ENCODE peak calls at places on chromosomes 3 and 15, in eight cellular contexts. One of them, this sample, is unnamed.

GRCh38 chr3:41159581-41160189 is 39.6 kb upstream of the CTNNB1 start:
- DNase-seq in GM23338: no peak
- DNase-seq in neural progenitor cell: no peak
- DNase-seq in SK-N-SH: no peak
- DNase-seq in HCT116: peak; percentile 41
- DNase-seq in PC-3: peak; percentile 91
- DNase-seq in hepatocyte: peak; percentile 63
- DNase-seq in MM.1S: no peak
- DNase-seq in this sample: no peak

GRCh38 chr3:179967622-179968021 is 69.1 kb downstream of the PEX5L start:
- DNase-seq in SK-N-SH: no peak
- DNase-seq in HCT116: no peak
- DNase-seq in hepatocyte: no peak
- DNase-seq in PC-3: no peak
- DNase-seq in neural progenitor cell: no peak
- DNase-seq in GM23338: peak; percentile 28
- DNase-seq in MM.1S: no peak
- DNase-seq in this sample: no peak

GRCh38 chr3:169295126-169295525 is 368.4 kb downstream of the MECOM start:
- DNase-seq in hepatocyte: no peak
- DNase-seq in MM.1S: peak; percentile 57
- DNase-seq in SK-N-SH: no peak
- DNase-seq in HCT116: peak; percentile 4
- DNase-seq in PC-3: peak; percentile 52
- DNase-seq in neural progenitor cell: no peak
- DNase-seq in GM23338: peak; percentile 32
- DNase-seq in this sample: peak; percentile 13

GRCh38 chr15:68106656-68107055 is 52.5 kb downstream of the PIAS1 start:
- DNase-seq in MM.1S: no peak
- DNase-seq in hepatocyte: no peak
- DNase-seq in GM23338: peak; percentile 68
- DNase-seq in neural progenitor cell: peak; percentile 30
- DNase-seq in SK-N-SH: no peak
- DNase-seq in HCT116: no peak
- DNase-seq in PC-3: no peak
- DNase-seq in this sample: no peak

GRCh38 chr3:9349321-9350117 is 13.3 kb upstream of the THUMPD3 start:
- DNase-seq in neural progenitor cell: peak; percentile 15
- DNase-seq in hepatocyte: peak; percentile 17
- DNase-seq in GM23338: no peak
- DNase-seq in PC-3: peak; percentile 91
- DNase-seq in MM.1S: no peak
- DNase-seq in HCT116: no peak
- DNase-seq in SK-N-SH: no peak
- DNase-seq in this sample: no peak

GRCh38 chr3:4852780-4853748 is 126.2 kb upstream of the BHLHE40 start:
- DNase-seq in hepatocyte: no peak
- DNase-seq in HCT116: no peak
- DNase-seq in SK-N-SH: no peak
- DNase-seq in PC-3: peak; percentile 20
- DNase-seq in MM.1S: no peak
- DNase-seq in GM23338: no peak
- DNase-seq in neural progenitor cell: no peak
- DNase-seq in this sample: no peak

GRCh38 chr3:170523248-170523647 is 62.6 kb downstream of the SLC7A14 start:
- DNase-seq in HCT116: no peak
- DNase-seq in PC-3: peak; percentile 66
- DNase-seq in neural progenitor cell: no peak
- DNase-seq in hepatocyte: no peak
- DNase-seq in SK-N-SH: no peak
- DNase-seq in MM.1S: no peak
- DNase-seq in GM23338: no peak
- DNase-seq in this sample: no peak

GRCh38 chr15:88061452-88061851 is 195.1 kb downstream of the NTRK3 start:
- DNase-seq in SK-N-SH: no peak
- DNase-seq in PC-3: no peak
- DNase-seq in GM23338: no peak
- DNase-seq in hepatocyte: no peak
- DNase-seq in MM.1S: no peak
- DNase-seq in HCT116: no peak
- DNase-seq in neural progenitor cell: no peak
- DNase-seq in this sample: no peak

GRCh38 chr3:14451844-14452533 is 49.6 kb downstream of the SLC6A6 start:
- DNase-seq in PC-3: peak; percentile 77
- DNase-seq in SK-N-SH: no peak
- DNase-seq in MM.1S: no peak
- DNase-seq in GM23338: no peak
- DNase-seq in HCT116: no peak
- DNase-seq in hepatocyte: peak; percentile 82
- DNase-seq in neural progenitor cell: no peak
- DNase-seq in this sample: no peak

GRCh38 chr15:64623347-64624024 is 151.9 kb downstream of the RBPMS2 start:
- DNase-seq in hepatocyte: no peak
- DNase-seq in neural progenitor cell: no peak
- DNase-seq in MM.1S: no peak
- DNase-seq in PC-3: no peak
- DNase-seq in HCT116: no peak
- DNase-seq in SK-N-SH: no peak
- DNase-seq in GM23338: no peak
- DNase-seq in this sample: no peak

GRCh38 chr3:188448813-188449212 is 294.9 kb downstream of the LPP start:
- DNase-seq in GM23338: no peak
- DNase-seq in MM.1S: no peak
- DNase-seq in neural progenitor cell: no peak
- DNase-seq in SK-N-SH: no peak
- DNase-seq in hepatocyte: no peak
- DNase-seq in HCT116: no peak
- DNase-seq in PC-3: no peak
- DNase-seq in this sample: no peak

GRCh38 chr3:87370007-87370406 is 93.6 kb upstream of the POU1F1 start:
- DNase-seq in MM.1S: no peak
- DNase-seq in neural progenitor cell: no peak
- DNase-seq in SK-N-SH: no peak
- DNase-seq in GM23338: peak; percentile 4
- DNase-seq in hepatocyte: no peak
- DNase-seq in PC-3: no peak
- DNase-seq in HCT116: no peak
- DNase-seq in this sample: no peak

GRCh38 chr3:151328298-151329036 is 882 bp downstream of the P2RY13 start:
- DNase-seq in hepatocyte: no peak
- DNase-seq in GM23338: no peak
- DNase-seq in PC-3: peak; percentile 52
- DNase-seq in HCT116: no peak
- DNase-seq in neural progenitor cell: no peak
- DNase-seq in MM.1S: no peak
- DNase-seq in SK-N-SH: no peak
- DNase-seq in this sample: no peak

GRCh38 chr3:184316792-184317191 is 2.4 kb downstream of the EIF4G1 start:
- DNase-seq in PC-3: no peak
- DNase-seq in neural progenitor cell: no peak
- DNase-seq in hepatocyte: no peak
- DNase-seq in SK-N-SH: no peak
- DNase-seq in HCT116: no peak
- DNase-seq in MM.1S: no peak
- DNase-seq in GM23338: no peak
- DNase-seq in this sample: no peak

GRCh38 chr3:184317201-184317600 is 2.8 kb downstream of the EIF4G1 start:
- DNase-seq in neural progenitor cell: no peak
- DNase-seq in HCT116: no peak
- DNase-seq in MM.1S: no peak
- DNase-seq in SK-N-SH: no peak
- DNase-seq in PC-3: no peak
- DNase-seq in hepatocyte: no peak
- DNase-seq in GM23338: no peak
- DNase-seq in this sample: no peak

GRCh38 chr3:184314700-184315505 is 497 bp downstream of the EIF4G1 start:
- DNase-seq in hepatocyte: peak; percentile 90
- DNase-seq in GM23338: peak; percentile 66
- DNase-seq in neural progenitor cell: peak; percentile 80
- DNase-seq in PC-3: peak; percentile 61
- DNase-seq in SK-N-SH: peak; percentile 87
- DNase-seq in MM.1S: peak; percentile 67
- DNase-seq in HCT116: no peak
- DNase-seq in this sample: peak; percentile 52

GRCh38 chr3:184315506-184315867 is 1.1 kb downstream of the EIF4G1 start:
- DNase-seq in hepatocyte: no peak
- DNase-seq in SK-N-SH: no peak
- DNase-seq in neural progenitor cell: no peak
- DNase-seq in GM23338: no peak
- DNase-seq in PC-3: no peak
- DNase-seq in MM.1S: peak; percentile 27
- DNase-seq in HCT116: no peak
- DNase-seq in this sample: no peak

GRCh38 chr3:184315871-184316661 is 1.7 kb downstream of the EIF4G1 start:
- DNase-seq in GM23338: no peak
- DNase-seq in PC-3: peak; percentile 32
- DNase-seq in hepatocyte: peak; percentile 37
- DNase-seq in HCT116: no peak
- DNase-seq in SK-N-SH: peak; percentile 50
- DNase-seq in MM.1S: no peak
- DNase-seq in neural progenitor cell: peak; percentile 34
- DNase-seq in this sample: no peak
- TF ChIP-seq EZH2phosphoT487 in GM23338: no peak
- TF ChIP-seq EZH2phosphoT487 in PC-3: no peak
- TF ChIP-seq EZH2phosphoT487 in hepatocyte: no peak
- TF ChIP-seq EZH2phosphoT487 in HCT116: no peak
- TF ChIP-seq EZH2phosphoT487 in SK-N-SH: no peak
- TF ChIP-seq EZH2phosphoT487 in MM.1S: no peak
- TF ChIP-seq EZH2phosphoT487 in neural progenitor cell: no peak
- TF ChIP-seq EZH2phosphoT487 in this sample: no peak

DNA sequence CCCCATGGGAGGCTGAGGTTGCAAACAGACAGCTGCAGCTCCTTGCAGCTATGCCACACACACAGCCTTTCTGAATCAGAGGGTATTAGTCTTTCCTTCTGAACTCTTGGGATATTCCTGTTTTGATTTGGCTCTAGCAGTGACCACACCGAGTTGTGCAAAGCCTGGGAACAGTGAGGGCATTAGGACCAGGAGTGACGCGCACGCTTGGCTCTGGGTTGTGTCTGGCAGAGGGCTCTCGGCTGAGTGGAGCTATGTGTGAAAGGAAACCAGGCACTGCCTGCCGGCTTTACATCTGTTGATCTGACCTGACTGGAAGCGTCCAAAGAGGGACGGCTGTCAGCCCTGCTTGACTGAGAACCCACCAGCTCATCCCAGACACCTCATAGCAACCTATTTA is at the start of gene GALNT15:
- DNase-seq in hepatocyte: peak; percentile 76
- DNase-seq in HCT116: no peak
- DNase-seq in GM23338: no peak
- DNase-seq in neural progenitor cell: peak; percentile 25
- DNase-seq in PC-3: no peak
- DNase-seq in MM.1S: no peak
- DNase-seq in SK-N-SH: peak; percentile 82
- DNase-seq in this sample: no peak
- TF ChIP-seq EZH2phosphoT487 in hepatocyte: no peak
- TF ChIP-seq EZH2phosphoT487 in HCT116: no peak
- TF ChIP-seq EZH2phosphoT487 in GM23338: no peak
- TF ChIP-seq EZH2phosphoT487 in neural progenitor cell: no peak
- TF ChIP-seq EZH2phosphoT487 in PC-3: no peak
- TF ChIP-seq EZH2phosphoT487 in MM.1S: no peak
- TF ChIP-seq EZH2phosphoT487 in SK-N-SH: no peak
- TF ChIP-seq EZH2phosphoT487 in this sample: no peak

GRCh38 chr3:107416138-107416537 is 38.9 kb downstream of the CCDC54 start:
- DNase-seq in SK-N-SH: no peak
- DNase-seq in HCT116: no peak
- DNase-seq in GM23338: no peak
- DNase-seq in hepatocyte: no peak
- DNase-seq in MM.1S: no peak
- DNase-seq in neural progenitor cell: no peak
- DNase-seq in PC-3: no peak
- DNase-seq in this sample: no peak

GRCh38 chr3:107414325-107414964 is 37.2 kb downstream of the CCDC54 start:
- DNase-seq in GM23338: no peak
- DNase-seq in MM.1S: peak; percentile 68
- DNase-seq in HCT116: no peak
- DNase-seq in SK-N-SH: no peak
- DNase-seq in neural progenitor cell: no peak
- DNase-seq in PC-3: no peak
- DNase-seq in hepatocyte: no peak
- DNase-seq in this sample: no peak

GRCh38 chr3:107421170-107421792 is 44.0 kb downstream of the CCDC54 start:
- DNase-seq in neural progenitor cell: peak; percentile 83
- DNase-seq in PC-3: peak; percentile 84
- DNase-seq in HCT116: peak; percentile 67
- DNase-seq in GM23338: peak; percentile 90
- DNase-seq in SK-N-SH: peak; percentile 50
- DNase-seq in MM.1S: peak; percentile 86
- DNase-seq in hepatocyte: peak; percentile 74
- DNase-seq in this sample: peak; percentile 75

GRCh38 chr3:107413264-107413663 is 36.0 kb downstream of the CCDC54 start:
- DNase-seq in neural progenitor cell: no peak
- DNase-seq in hepatocyte: no peak
- DNase-seq in MM.1S: no peak
- DNase-seq in SK-N-SH: no peak
- DNase-seq in HCT116: no peak
- DNase-seq in PC-3: no peak
- DNase-seq in GM23338: peak; percentile 61
- DNase-seq in this sample: no peak

DNA sequence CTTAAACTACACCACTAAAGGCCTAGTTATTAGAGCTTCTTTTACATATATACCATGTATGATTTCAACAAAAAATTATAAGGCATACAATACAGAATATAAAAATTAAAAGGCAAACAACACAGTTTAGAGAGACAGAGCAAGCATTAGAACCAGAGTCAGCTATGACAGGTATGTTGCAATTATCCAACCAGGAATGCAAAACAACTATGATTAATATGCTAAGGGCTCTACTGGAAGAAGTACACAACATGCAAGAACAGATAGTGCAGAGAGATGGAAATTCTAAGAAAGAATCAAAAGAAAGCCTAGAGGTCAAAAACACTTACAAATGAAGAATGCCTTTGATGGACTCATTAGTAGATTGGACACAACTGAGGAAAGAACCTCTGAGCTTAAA is 39.6 kb downstream of the CCDC54 start:
- DNase-seq in GM23338: no peak
- DNase-seq in PC-3: no peak
- DNase-seq in hepatocyte: no peak
- DNase-seq in neural progenitor cell: no peak
- DNase-seq in MM.1S: no peak
- DNase-seq in SK-N-SH: no peak
- DNase-seq in HCT116: no peak
- DNase-seq in this sample: no peak
- TF ChIP-seq EZH2phosphoT487 in GM23338: no peak
- TF ChIP-seq EZH2phosphoT487 in PC-3: no peak
- TF ChIP-seq EZH2phosphoT487 in hepatocyte: no peak
- TF ChIP-seq EZH2phosphoT487 in neural progenitor cell: no peak
- TF ChIP-seq EZH2phosphoT487 in MM.1S: no peak
- TF ChIP-seq EZH2phosphoT487 in SK-N-SH: no peak
- TF ChIP-seq EZH2phosphoT487 in HCT116: no peak
- TF ChIP-seq EZH2phosphoT487 in this sample: no peak

DNA sequence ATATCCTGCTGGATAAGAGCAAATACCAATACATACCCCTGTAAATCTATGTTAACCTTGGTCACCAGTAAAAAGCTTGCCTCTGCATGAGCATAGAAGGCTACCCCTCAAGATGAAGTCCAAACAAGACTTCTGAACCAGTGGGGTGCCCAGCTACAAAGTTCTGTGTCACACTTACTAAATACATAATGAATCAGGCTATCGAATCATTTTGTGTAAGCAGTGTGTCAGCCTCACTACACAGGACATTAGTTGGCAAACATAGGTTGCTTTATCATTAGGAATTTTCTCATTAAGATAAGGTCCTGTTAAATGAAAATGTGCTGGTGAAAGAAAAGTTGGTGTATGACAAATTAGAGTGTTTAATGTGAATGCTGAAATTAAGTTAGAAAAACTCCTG is 452.0 kb downstream of the MFSD1 start:
- DNase-seq in MM.1S: no peak
- DNase-seq in PC-3: peak; percentile 78
- DNase-seq in GM23338: no peak
- DNase-seq in SK-N-SH: no peak
- DNase-seq in neural progenitor cell: no peak
- DNase-seq in hepatocyte: no peak
- DNase-seq in HCT116: no peak
- DNase-seq in this sample: no peak
- TF ChIP-seq EZH2phosphoT487 in MM.1S: no peak
- TF ChIP-seq EZH2phosphoT487 in PC-3: no peak
- TF ChIP-seq EZH2phosphoT487 in GM23338: no peak
- TF ChIP-seq EZH2phosphoT487 in SK-N-SH: no peak
- TF ChIP-seq EZH2phosphoT487 in neural progenitor cell: no peak
- TF ChIP-seq EZH2phosphoT487 in hepatocyte: no peak
- TF ChIP-seq EZH2phosphoT487 in HCT116: no peak
- TF ChIP-seq EZH2phosphoT487 in this sample: no peak

This sample was measured in OCI-LY7.